ENCODE peak calls at places on chromosomes 5 and 9, in eight cellular contexts. One of them, this sample, is unnamed.

GRCh38 chr9:128420651-128421473 is at the start of gene CERCAM:
- DNase-seq in caudate nucleus: no peak
- DNase-seq in thoracic aorta: no peak
- DNase-seq in activated naive CD4-positive, alpha-beta T cell: no peak
- DNase-seq in NCI-H69: peak; percentile 78
- DNase-seq in OCI-LY7: peak; percentile 64
- DNase-seq in Kasumi-1: peak; percentile 51
- DNase-seq in AG04450: no peak
- DNase-seq in this sample: no peak

GRCh38 chr5:119402081-119402480 is 46.3 kb downstream of the TNFAIP8 start:
- DNase-seq in caudate nucleus: no peak
- DNase-seq in thoracic aorta: no peak
- DNase-seq in activated naive CD4-positive, alpha-beta T cell: no peak
- DNase-seq in NCI-H69: no peak
- DNase-seq in OCI-LY7: no peak
- DNase-seq in Kasumi-1: no peak
- DNase-seq in AG04450: no peak
- DNase-seq in this sample: no peak

GRCh38 chr9:111036946-111037743 is 1.1 kb downstream of the LPAR1 start:
- DNase-seq in caudate nucleus: no peak
- DNase-seq in thoracic aorta: no peak
- DNase-seq in activated naive CD4-positive, alpha-beta T cell: no peak
- DNase-seq in NCI-H69: peak; percentile 19
- DNase-seq in OCI-LY7: no peak
- DNase-seq in Kasumi-1: peak; percentile 39
- DNase-seq in AG04450: no peak
- DNase-seq in this sample: no peak

GRCh38 chr5:151028717-151029116 is 8.3 kb downstream of the GPX3 start:
- DNase-seq in caudate nucleus: no peak
- DNase-seq in thoracic aorta: no peak
- DNase-seq in activated naive CD4-positive, alpha-beta T cell: no peak
- DNase-seq in NCI-H69: no peak
- DNase-seq in OCI-LY7: no peak
- DNase-seq in Kasumi-1: no peak
- DNase-seq in AG04450: no peak
- DNase-seq in this sample: no peak

GRCh38 chr9:91033802-91034201 is 232.2 kb downstream of the SYK start:
- DNase-seq in caudate nucleus: no peak
- DNase-seq in thoracic aorta: no peak
- DNase-seq in activated naive CD4-positive, alpha-beta T cell: peak; percentile 17
- DNase-seq in NCI-H69: peak; percentile 29
- DNase-seq in OCI-LY7: peak; percentile 74
- DNase-seq in Kasumi-1: no peak
- DNase-seq in AG04450: no peak
- DNase-seq in this sample: no peak

GRCh38 chr5:17185776-17186175 is 31.7 kb upstream of the BASP1 start:
- DNase-seq in caudate nucleus: no peak
- DNase-seq in thoracic aorta: no peak
- DNase-seq in activated naive CD4-positive, alpha-beta T cell: no peak
- DNase-seq in NCI-H69: no peak
- DNase-seq in OCI-LY7: no peak
- DNase-seq in Kasumi-1: peak; percentile 76
- DNase-seq in AG04450: peak; percentile 84
- DNase-seq in this sample: no peak

GRCh38 chr9:70832487-70832886 is 288.9 kb downstream of the TRPM3 start:
- DNase-seq in caudate nucleus: no peak
- DNase-seq in thoracic aorta: no peak
- DNase-seq in activated naive CD4-positive, alpha-beta T cell: no peak
- DNase-seq in NCI-H69: no peak
- DNase-seq in OCI-LY7: no peak
- DNase-seq in Kasumi-1: no peak
- DNase-seq in AG04450: no peak
- DNase-seq in this sample: no peak

GRCh38 chr9:100554935-100555401 is 22.9 kb upstream of the CAVIN4 start:
- DNase-seq in caudate nucleus: no peak
- DNase-seq in thoracic aorta: no peak
- DNase-seq in activated naive CD4-positive, alpha-beta T cell: no peak
- DNase-seq in NCI-H69: no peak
- DNase-seq in OCI-LY7: peak; percentile 15
- DNase-seq in Kasumi-1: no peak
- DNase-seq in AG04450: peak; percentile 45
- DNase-seq in this sample: no peak

GRCh38 chr5:38607396-38607795 is 51.0 kb upstream of the LIFR start:
- DNase-seq in caudate nucleus: no peak
- DNase-seq in thoracic aorta: no peak
- DNase-seq in activated naive CD4-positive, alpha-beta T cell: no peak
- DNase-seq in NCI-H69: no peak
- DNase-seq in OCI-LY7: no peak
- DNase-seq in Kasumi-1: no peak
- DNase-seq in AG04450: peak; percentile 91
- DNase-seq in this sample: no peak

GRCh38 chr5:11658341-11658740 is 245.9 kb downstream of the CTNND2 start:
- DNase-seq in caudate nucleus: no peak
- DNase-seq in thoracic aorta: no peak
- DNase-seq in activated naive CD4-positive, alpha-beta T cell: no peak
- DNase-seq in NCI-H69: no peak
- DNase-seq in OCI-LY7: no peak
- DNase-seq in Kasumi-1: no peak
- DNase-seq in AG04450: no peak
- DNase-seq in this sample: no peak

GRCh38 chr5:177447066-177447610 is 524 bp downstream of the PRR7 start:
- DNase-seq in caudate nucleus: peak; percentile 48
- DNase-seq in thoracic aorta: no peak
- DNase-seq in activated naive CD4-positive, alpha-beta T cell: peak; percentile 65
- DNase-seq in NCI-H69: peak; percentile 95
- DNase-seq in OCI-LY7: peak; percentile 65
- DNase-seq in Kasumi-1: no peak
- DNase-seq in AG04450: no peak
- DNase-seq in this sample: no peak

GRCh38 chr5:134070979-134071849 is 43.3 kb upstream of the TCF7 start:
- DNase-seq in caudate nucleus: no peak
- DNase-seq in thoracic aorta: no peak
- DNase-seq in activated naive CD4-positive, alpha-beta T cell: no peak
- DNase-seq in NCI-H69: peak; percentile 67
- DNase-seq in OCI-LY7: no peak
- DNase-seq in Kasumi-1: no peak
- DNase-seq in AG04450: no peak
- DNase-seq in this sample: no peak

GRCh38 chr9:124697326-124698200 is 73.5 kb downstream of the NR6A1 start:
- DNase-seq in caudate nucleus: no peak
- DNase-seq in thoracic aorta: no peak
- DNase-seq in activated naive CD4-positive, alpha-beta T cell: no peak
- DNase-seq in NCI-H69: no peak
- DNase-seq in OCI-LY7: no peak
- DNase-seq in Kasumi-1: no peak
- DNase-seq in AG04450: no peak
- DNase-seq in this sample: no peak

GRCh38 chr5:135012951-135013391 is 21.1 kb downstream of the PITX1 start:
- DNase-seq in caudate nucleus: no peak
- DNase-seq in thoracic aorta: no peak
- DNase-seq in activated naive CD4-positive, alpha-beta T cell: no peak
- DNase-seq in NCI-H69: no peak
- DNase-seq in OCI-LY7: no peak
- DNase-seq in Kasumi-1: no peak
- DNase-seq in AG04450: no peak
- DNase-seq in this sample: no peak

GRCh38 chr9:38024036-38024681 is 44.9 kb downstream of the SHB start:
- DNase-seq in caudate nucleus: peak; percentile 27
- DNase-seq in thoracic aorta: no peak
- DNase-seq in activated naive CD4-positive, alpha-beta T cell: no peak
- DNase-seq in NCI-H69: peak; percentile 93
- DNase-seq in OCI-LY7: no peak
- DNase-seq in Kasumi-1: no peak
- DNase-seq in AG04450: peak; percentile 76
- DNase-seq in this sample: no peak

GRCh38 chr5:9362600-9362999 is 183.3 kb downstream of the SEMA5A start:
- DNase-seq in caudate nucleus: no peak
- DNase-seq in thoracic aorta: no peak
- DNase-seq in activated naive CD4-positive, alpha-beta T cell: no peak
- DNase-seq in NCI-H69: no peak
- DNase-seq in OCI-LY7: no peak
- DNase-seq in Kasumi-1: no peak
- DNase-seq in AG04450: no peak
- DNase-seq in this sample: no peak

GRCh38 chr5:92248518-92248917 is 865.4 kb upstream of the ARRDC3 start:
- DNase-seq in caudate nucleus: no peak
- DNase-seq in thoracic aorta: no peak
- DNase-seq in activated naive CD4-positive, alpha-beta T cell: no peak
- DNase-seq in NCI-H69: no peak
- DNase-seq in OCI-LY7: no peak
- DNase-seq in Kasumi-1: no peak
- DNase-seq in AG04450: no peak
- DNase-seq in this sample: no peak

GRCh38 chr9:136815422-136815782 is 7.7 kb downstream of the RABL6 start:
- DNase-seq in caudate nucleus: no peak
- DNase-seq in thoracic aorta: no peak
- DNase-seq in activated naive CD4-positive, alpha-beta T cell: no peak
- DNase-seq in NCI-H69: no peak
- DNase-seq in OCI-LY7: no peak
- DNase-seq in Kasumi-1: no peak
- DNase-seq in AG04450: no peak
- DNase-seq in this sample: no peak

GRCh38 chr5:179437341-179438001 is 92.2 kb upstream of the ADAMTS2 start:
- DNase-seq in caudate nucleus: no peak
- DNase-seq in thoracic aorta: no peak
- DNase-seq in activated naive CD4-positive, alpha-beta T cell: no peak
- DNase-seq in NCI-H69: no peak
- DNase-seq in OCI-LY7: no peak
- DNase-seq in Kasumi-1: no peak
- DNase-seq in AG04450: no peak
- DNase-seq in this sample: no peak

GRCh38 chr5:111243353-111243752 is 19.2 kb downstream of the CAMK4 start:
- DNase-seq in caudate nucleus: no peak
- DNase-seq in thoracic aorta: no peak
- DNase-seq in activated naive CD4-positive, alpha-beta T cell: no peak
- DNase-seq in NCI-H69: no peak
- DNase-seq in OCI-LY7: no peak
- DNase-seq in Kasumi-1: no peak
- DNase-seq in AG04450: no peak
- DNase-seq in this sample: no peak

GRCh38 chr9:126471084-126471611 is 142.6 kb upstream of the LMX1B start:
- DNase-seq in caudate nucleus: no peak
- DNase-seq in thoracic aorta: peak; percentile 26
- DNase-seq in activated naive CD4-positive, alpha-beta T cell: peak; percentile 39
- DNase-seq in NCI-H69: no peak
- DNase-seq in OCI-LY7: peak; percentile 78
- DNase-seq in Kasumi-1: peak; percentile 90
- DNase-seq in AG04450: no peak
- DNase-seq in this sample: no peak

GRCh38 chr5:138870611-138871010 is 4.5 kb downstream of the LRRTM2 start:
- DNase-seq in caudate nucleus: no peak
- DNase-seq in thoracic aorta: no peak
- DNase-seq in activated naive CD4-positive, alpha-beta T cell: no peak
- DNase-seq in NCI-H69: peak; percentile 78
- DNase-seq in OCI-LY7: no peak
- DNase-seq in Kasumi-1: no peak
- DNase-seq in AG04450: no peak
- DNase-seq in this sample: no peak

GRCh38 chr5:78649816-78650561 is 1.4 kb upstream of the LHFPL2 start:
- DNase-seq in caudate nucleus: no peak
- DNase-seq in thoracic aorta: no peak
- DNase-seq in activated naive CD4-positive, alpha-beta T cell: no peak
- DNase-seq in NCI-H69: peak; percentile 9
- DNase-seq in OCI-LY7: peak; percentile 49
- DNase-seq in Kasumi-1: no peak
- DNase-seq in AG04450: no peak
- DNase-seq in this sample: no peak

GRCh38 chr9:19720374-19720773 is 68.5 kb downstream of the SLC24A2 start:
- DNase-seq in caudate nucleus: no peak
- DNase-seq in thoracic aorta: no peak
- DNase-seq in activated naive CD4-positive, alpha-beta T cell: no peak
- DNase-seq in NCI-H69: no peak
- DNase-seq in OCI-LY7: no peak
- DNase-seq in Kasumi-1: peak; percentile 1
- DNase-seq in AG04450: no peak
- DNase-seq in this sample: peak; percentile 12

GRCh38 chr5:53469946-53470687 is 10.3 kb upstream of the FST start:
- DNase-seq in caudate nucleus: no peak
- DNase-seq in thoracic aorta: no peak
- DNase-seq in activated naive CD4-positive, alpha-beta T cell: no peak
- DNase-seq in NCI-H69: no peak
- DNase-seq in OCI-LY7: no peak
- DNase-seq in Kasumi-1: peak; percentile 15
- DNase-seq in AG04450: no peak
- DNase-seq in this sample: no peak

GRCh38 chr9:107674937-107675277 is 185.3 kb upstream of the KLF4 start:
- DNase-seq in caudate nucleus: no peak
- DNase-seq in thoracic aorta: no peak
- DNase-seq in activated naive CD4-positive, alpha-beta T cell: no peak
- DNase-seq in NCI-H69: no peak
- DNase-seq in OCI-LY7: no peak
- DNase-seq in Kasumi-1: peak; percentile 20
- DNase-seq in AG04450: no peak
- DNase-seq in this sample: no peak

GRCh38 chr9:132171702-132172101 is 9.8 kb downstream of the NTNG2 start:
- DNase-seq in caudate nucleus: no peak
- DNase-seq in thoracic aorta: no peak
- DNase-seq in activated naive CD4-positive, alpha-beta T cell: no peak
- DNase-seq in NCI-H69: peak; percentile 17
- DNase-seq in OCI-LY7: no peak
- DNase-seq in Kasumi-1: no peak
- DNase-seq in AG04450: no peak
- DNase-seq in this sample: no peak

GRCh38 chr5:120151181-120151580 is 312.9 kb upstream of the PRR16 start:
- DNase-seq in caudate nucleus: no peak
- DNase-seq in thoracic aorta: no peak
- DNase-seq in activated naive CD4-positive, alpha-beta T cell: no peak
- DNase-seq in NCI-H69: no peak
- DNase-seq in OCI-LY7: no peak
- DNase-seq in Kasumi-1: no peak
- DNase-seq in AG04450: no peak
- DNase-seq in this sample: no peak

GRCh38 chr9:88781500-88782391 is 209.5 kb upstream of the S1PR3 start:
- DNase-seq in caudate nucleus: no peak
- DNase-seq in thoracic aorta: no peak
- DNase-seq in activated naive CD4-positive, alpha-beta T cell: no peak
- DNase-seq in NCI-H69: no peak
- DNase-seq in OCI-LY7: no peak
- DNase-seq in Kasumi-1: peak; percentile 97
- DNase-seq in AG04450: peak; percentile 44
- DNase-seq in this sample: no peak

GRCh38 chr5:139788294-139788875 is 7.2 kb upstream of the PSD2 start:
- DNase-seq in caudate nucleus: peak; percentile 77
- DNase-seq in thoracic aorta: no peak
- DNase-seq in activated naive CD4-positive, alpha-beta T cell: no peak
- DNase-seq in NCI-H69: no peak
- DNase-seq in OCI-LY7: no peak
- DNase-seq in Kasumi-1: no peak
- DNase-seq in AG04450: no peak
- DNase-seq in this sample: no peak

GRCh38 chr9:104765138-104765537 is 1.2 kb downstream of the NIPSNAP3B start:
- DNase-seq in caudate nucleus: no peak
- DNase-seq in thoracic aorta: no peak
- DNase-seq in activated naive CD4-positive, alpha-beta T cell: no peak
- DNase-seq in NCI-H69: no peak
- DNase-seq in OCI-LY7: no peak
- DNase-seq in Kasumi-1: no peak
- DNase-seq in AG04450: no peak
- DNase-seq in this sample: no peak

GRCh38 chr9:4272141-4272540 is 27.7 kb downstream of the GLIS3 start:
- DNase-seq in caudate nucleus: no peak
- DNase-seq in thoracic aorta: no peak
- DNase-seq in activated naive CD4-positive, alpha-beta T cell: no peak
- DNase-seq in NCI-H69: no peak
- DNase-seq in OCI-LY7: no peak
- DNase-seq in Kasumi-1: no peak
- DNase-seq in AG04450: no peak
- DNase-seq in this sample: no peak

GRCh38 chr9:14554866-14555265 is 138.4 kb downstream of the ZDHHC21 start:
- DNase-seq in caudate nucleus: no peak
- DNase-seq in thoracic aorta: no peak
- DNase-seq in activated naive CD4-positive, alpha-beta T cell: no peak
- DNase-seq in NCI-H69: no peak
- DNase-seq in OCI-LY7: no peak
- DNase-seq in Kasumi-1: no peak
- DNase-seq in AG04450: no peak
- DNase-seq in this sample: no peak

GRCh38 chr5:137572042-137572695 is 73.0 kb upstream of the SPOCK1 start:
- DNase-seq in caudate nucleus: no peak
- DNase-seq in thoracic aorta: no peak
- DNase-seq in activated naive CD4-positive, alpha-beta T cell: no peak
- DNase-seq in NCI-H69: no peak
- DNase-seq in OCI-LY7: no peak
- DNase-seq in Kasumi-1: no peak
- DNase-seq in AG04450: no peak
- DNase-seq in this sample: no peak